ENCODE peak calls at places on chromosomes 4 and X, in eight cellular contexts. M is testis, P is IMR-90, C is uterus, L is HepG2, O is HCT116, I is A549, Z is ovary. Q is an unnamed sample.

GRCh38 chr4:142404191-142404611 is 441.9 kb downstream of the INPP4B start:
- DNase-seq in M (no peak), P (peak), C (peak), L (no peak), O (peak), I (peak), Z (no peak), Q (no peak)

GRCh38 chr4:142378179-142378578 is 467.9 kb downstream of the INPP4B start:
- DNase-seq in M (no peak), P (no peak), C (no peak), L (no peak), O (no peak), I (no peak), Z (no peak), Q (no peak)

GRCh38 chr4:175891863-175892262 is 79.8 kb upstream of the GPM6A start:
- DNase-seq in M (no peak), P (peak), C (no peak), L (peak), O (peak), I (no peak), Z (no peak), Q (no peak)

GRCh38 chrX:18920079-18920478 is 63.8 kb downstream of the PHKA2 start:
- DNase-seq in M (no peak), P (no peak), C (no peak), L (no peak), O (no peak), I (no peak), Z (no peak), Q (no peak)

GRCh38 chr4:77819409-77819835 is 254 bp upstream of the CNOT6L start:
- DNase-seq in M (peak), P (no peak), C (no peak), L (no peak), O (no peak), I (no peak), Z (no peak), Q (peak)

GRCh38 chrX:141405878-141406492 is 163.7 kb upstream of the SPANXC start:
- DNase-seq in M (no peak), P (peak), C (no peak), L (no peak), O (no peak), I (peak), Z (no peak), Q (no peak)

GRCh38 chrX:125205084-125205917 is 114.4 kb upstream of the TEX13C start:
- DNase-seq in M (peak), P (no peak), C (peak), L (no peak), O (no peak), I (peak), Z (no peak), Q (no peak)

GRCh38 chr4:42151568-42152506 is 618 bp downstream of the BEND4 start:
- DNase-seq in M (peak), P (no peak), C (no peak), L (no peak), O (no peak), I (no peak), Z (no peak), Q (no peak)

GRCh38 chr4:177699365-177700213 is 257.4 kb upstream of the AGA start:
- DNase-seq in M (no peak), P (peak), C (no peak), L (no peak), O (no peak), I (no peak), Z (no peak), Q (peak)

GRCh38 chr4:152824561-152824960 is 44.8 kb downstream of the ARFIP1 start:
- DNase-seq in M (no peak), P (no peak), C (no peak), L (no peak), O (no peak), I (no peak), Z (no peak), Q (no peak)

GRCh38 chr4:3127129-3127528 is 52.6 kb downstream of the HTT start:
- DNase-seq in M (no peak), P (no peak), C (no peak), L (no peak), O (no peak), I (no peak), Z (no peak), Q (no peak)

GRCh38 chr4:73021634-73022033 is 47.9 kb downstream of the COX18 start:
- DNase-seq in M (no peak), P (peak), C (no peak), L (peak), O (peak), I (peak), Z (no peak), Q (peak)

GRCh38 chr4:76881375-76881774 is 16.6 kb downstream of the SOWAHB start:
- DNase-seq in M (no peak), P (no peak), C (no peak), L (no peak), O (no peak), I (no peak), Z (no peak), Q (no peak)

GRCh38 chr4:185305979-185306442 is 89.7 kb downstream of the LRP2BP start:
- DNase-seq in M (no peak), P (peak), C (no peak), L (no peak), O (peak), I (no peak), Z (no peak), Q (peak)

GRCh38 chrX:103846395-103846794 is 14.3 kb upstream of the RAB9B start:
- DNase-seq in M (no peak), P (peak), C (no peak), L (no peak), O (no peak), I (no peak), Z (no peak), Q (no peak)

GRCh38 chr4:3745886-3746656 is 20.1 kb upstream of the ADRA2C start:
- DNase-seq in M (peak), P (no peak), C (no peak), L (no peak), O (peak), I (peak), Z (no peak), Q (no peak)

GRCh38 chrX:39309721-39310152 is 508.5 kb downstream of the MID1IP1 start:
- DNase-seq in M (no peak), P (no peak), C (peak), L (no peak), O (no peak), I (no peak), Z (peak), Q (no peak)

GRCh38 chrX:10620121-10620699 is at the start of gene MID1:
- DNase-seq in M (peak), P (peak), C (peak), L (no peak), O (peak), I (peak), Z (peak), Q (no peak)

GRCh38 chr4:1187182-1187581 is 14.8 kb upstream of the SPON2 start:
- DNase-seq in M (no peak), P (peak), C (peak), L (no peak), O (no peak), I (no peak), Z (no peak), Q (no peak)

GRCh38 chr4:169201144-169202124 is 69.3 kb downstream of the SH3RF1 start:
- DNase-seq in M (peak), P (no peak), C (no peak), L (no peak), O (no peak), I (no peak), Z (no peak), Q (no peak)

GRCh38 chrX:136112286-136112685 is 35.0 kb upstream of the FHL1 start:
- DNase-seq in M (no peak), P (no peak), C (no peak), L (no peak), O (no peak), I (no peak), Z (no peak), Q (no peak)

DNA sequence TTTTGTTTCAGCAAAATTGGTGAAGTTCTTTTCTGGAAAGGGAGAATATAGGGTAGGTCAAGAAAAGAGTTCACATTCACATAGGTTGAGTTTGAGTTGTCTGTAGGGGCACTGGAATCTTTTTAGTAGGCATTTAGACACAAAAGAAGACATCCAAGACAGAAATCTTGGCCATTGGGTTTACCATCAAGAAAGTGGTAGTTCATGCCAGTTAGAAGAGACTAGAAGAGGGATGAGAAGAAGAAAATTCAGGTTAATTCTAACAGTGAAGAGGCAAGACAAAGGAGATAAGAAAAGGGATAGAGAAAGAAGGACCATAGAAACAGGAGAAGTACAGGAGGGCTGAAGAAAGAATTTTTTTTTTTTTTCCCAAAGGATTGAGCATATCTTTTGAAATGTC is 39.9 kb downstream of the PAQR3 start:
- DNase-seq in M (no peak), P (no peak), C (no peak), L (no peak), O (no peak), I (no peak), Z (no peak), Q (no peak)
- TF ChIP-seq POLR2A in M (no peak), P (no peak), C (no peak), L (no peak), O (no peak), I (no peak), Z (no peak), Q (no peak)

DNA sequence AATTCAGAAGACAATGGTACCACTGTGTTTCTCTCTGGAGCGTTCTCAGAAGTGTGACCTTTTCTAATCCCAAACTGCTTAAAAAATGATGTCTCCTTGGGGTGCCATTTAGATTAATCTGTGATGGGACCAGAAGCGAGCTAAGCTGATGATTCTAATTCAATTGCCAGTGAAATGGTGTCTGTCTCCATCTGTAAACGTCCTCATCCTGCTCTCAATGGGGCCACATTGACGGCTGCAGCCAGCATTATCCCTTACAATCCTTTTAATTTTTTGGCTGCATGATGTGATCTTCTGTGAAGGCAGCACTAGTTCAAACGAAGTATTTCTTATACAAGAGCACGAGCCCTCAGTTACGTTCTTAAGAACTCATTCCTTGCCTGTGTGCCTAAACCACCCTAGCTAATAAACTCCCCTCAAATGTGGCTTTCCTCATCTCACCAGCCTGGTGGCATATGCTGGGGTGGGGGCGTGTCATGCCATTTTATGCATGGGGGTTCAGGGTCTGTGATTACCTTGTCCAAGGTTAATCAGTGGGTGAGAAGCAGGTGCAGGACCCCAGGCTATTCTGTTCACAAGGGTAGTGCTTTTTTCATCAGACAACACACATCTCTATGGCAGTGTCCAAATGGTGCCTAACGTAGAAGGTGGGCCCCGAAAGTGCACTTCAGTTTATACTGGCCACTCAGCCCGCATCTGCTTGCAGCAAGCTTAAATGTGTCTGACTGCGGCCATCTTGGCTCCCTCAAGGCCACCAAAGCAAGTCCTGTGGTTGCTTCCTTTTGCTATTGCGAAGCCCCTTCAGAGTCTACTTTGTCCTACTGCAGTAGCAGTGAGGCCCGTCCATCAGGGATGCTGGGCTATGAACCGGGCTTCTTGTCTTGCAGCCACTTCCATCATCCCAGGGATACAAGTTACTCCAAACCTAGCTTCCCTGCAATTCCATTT is 45.7 kb upstream of the SLC2A9 start:
- DNase-seq in M (no peak), P (no peak), C (no peak), L (no peak), O (no peak), I (no peak), Z (no peak), Q (no peak)
- TF ChIP-seq POLR2A in M (no peak), P (no peak), C (no peak), L (no peak), O (no peak), I (no peak), Z (no peak), Q (no peak)

GRCh38 chr4:39032218-39033085 is at the start of gene TMEM156:
- DNase-seq in M (no peak), P (peak), C (no peak), L (peak), O (no peak), I (no peak), Z (no peak), Q (no peak)
- TF ChIP-seq POLR2A in M (no peak), P (no peak), C (no peak), L (no peak), O (no peak), I (no peak), Z (no peak), Q (no peak)

DNA sequence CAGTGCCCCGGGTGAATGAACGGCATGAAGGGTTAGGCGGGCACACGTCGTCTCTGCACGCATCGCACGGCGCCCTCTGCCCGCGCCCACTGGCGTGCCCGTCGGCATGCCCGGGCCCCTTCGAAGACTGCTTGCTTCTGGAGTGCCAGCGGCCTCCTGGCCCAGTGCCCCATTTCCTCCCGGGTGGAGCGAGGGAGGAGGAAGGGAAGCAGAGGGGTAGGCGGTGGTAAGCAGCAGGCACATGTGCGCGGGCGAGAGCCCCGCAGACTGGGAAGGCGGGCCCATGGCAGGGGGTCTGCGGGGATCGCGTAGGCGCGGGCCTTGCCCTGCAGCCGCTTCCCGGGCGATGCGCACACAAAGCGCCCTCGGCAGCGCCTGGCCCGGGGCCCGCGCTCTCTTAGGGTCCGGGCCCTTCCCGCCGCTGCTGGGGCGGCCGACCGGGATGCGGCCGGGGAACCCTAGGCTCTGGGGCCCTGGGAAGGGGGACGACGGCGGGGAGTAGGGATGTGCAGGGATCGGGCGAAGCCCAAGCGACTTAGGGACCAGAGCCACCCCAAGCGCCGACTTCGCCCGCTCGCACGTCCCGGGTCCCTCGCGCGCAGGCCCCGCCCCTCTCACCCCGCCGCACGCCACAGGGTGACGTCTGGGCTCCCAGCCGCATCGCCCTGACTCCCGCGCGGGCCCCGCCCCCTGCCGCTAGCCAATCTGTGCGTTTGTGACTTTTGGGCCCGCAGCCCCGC is 866 bp upstream of the EMD start:
- DNase-seq in M (peak), P (peak), C (no peak), L (no peak), O (no peak), I (peak), Z (peak), Q (no peak)
- TF ChIP-seq POLR2A in M (peak), P (peak), C (peak), L (no peak), O (no peak), I (peak), Z (peak), Q (peak)

GRCh38 chr4:47463235-47463956 is at the start of gene COMMD8:
- DNase-seq in M (peak), P (peak), C (peak), L (peak), O (peak), I (peak), Z (peak), Q (peak)
- TF ChIP-seq POLR2A in M (no peak), P (peak), C (peak), L (peak), O (no peak), I (peak), Z (peak), Q (peak)

GRCh38 chr4:38294238-38294637 is 334.0 kb downstream of the PTTG2 start:
- DNase-seq in M (no peak), P (no peak), C (no peak), L (no peak), O (no peak), I (no peak), Z (no peak), Q (no peak)

GRCh38 chr4:38287090-38287843 is 327.1 kb downstream of the PTTG2 start:
- DNase-seq in M (no peak), P (no peak), C (no peak), L (no peak), O (no peak), I (no peak), Z (no peak), Q (no peak)

GRCh38 chr4:38290914-38291313 is 330.7 kb downstream of the PTTG2 start:
- DNase-seq in M (no peak), P (no peak), C (no peak), L (no peak), O (no peak), I (no peak), Z (no peak), Q (no peak)

GRCh38 chr4:38290360-38290759 is 330.2 kb downstream of the PTTG2 start:
- DNase-seq in M (no peak), P (peak), C (no peak), L (no peak), O (no peak), I (no peak), Z (no peak), Q (no peak)

GRCh38 chr4:38292529-38292928 is 332.3 kb downstream of the PTTG2 start:
- DNase-seq in M (no peak), P (no peak), C (no peak), L (peak), O (no peak), I (no peak), Z (no peak), Q (no peak)
- TF ChIP-seq POLR2A in M (no peak), P (no peak), C (no peak), L (no peak), O (no peak), I (no peak), Z (no peak), Q (no peak)